ENCODE peak calls at places on chromosomes 2 and 18, in five cellular contexts. D is HEK293T; X is activated naive CD8-positive, alpha-beta T cell treated with anti-CD3 and anti-CD28 coated beads for 36 hours; B is NB4; T is HT1080. P is an unnamed sample.

GRCh38 chr18:46071894-46072867 is at the start of gene PSTPIP2:
- DNase-seq in B (no peak), T (peak), D (peak), X (peak), P (peak)

GRCh38 chr2:240921319-240922233 is 15.4 kb downstream of the CROCC2 start:
- DNase-seq in B (peak), T (peak), X (no peak), D (no peak), P (peak)

GRCh38 chr2:31428001-31428418 is 13.5 kb upstream of the XDH start:
- DNase-seq in B (peak), D (no peak), T (peak), X (no peak), P (no peak)

GRCh38 chr2:234437642-234438321 is 59.1 kb downstream of the ARL4C start:
- DNase-seq in B (no peak), D (no peak), T (no peak), X (no peak), P (no peak)

GRCh38 chr18:59643740-59644139 is 53.5 kb downstream of the CCBE1 start:
- DNase-seq in X (no peak), D (no peak), T (no peak), B (no peak), P (no peak)

GRCh38 chr2:134258684-134259408 is 5.0 kb downstream of the MGAT5 start:
- DNase-seq in X (peak), D (no peak), B (no peak), T (no peak), P (no peak)

GRCh38 chr2:220473611-220474010 is 846.2 kb downstream of the SLC4A3 start:
- DNase-seq in T (no peak), B (no peak), X (no peak), D (no peak), P (no peak)

GRCh38 chr2:160492401-160493226 is 993 bp downstream of the RBMS1 start:
- DNase-seq in X (peak), D (peak), B (peak), T (peak), P (peak)

GRCh38 chr2:74149249-74149530 is 1.5 kb upstream of the BOLA3 start:
- DNase-seq in X (no peak), B (no peak), T (no peak), D (no peak), P (no peak)

GRCh38 chr2:138373993-138374408 is 127.6 kb upstream of the SPOPL start:
- DNase-seq in T (peak), X (no peak), D (peak), B (peak), P (peak)

GRCh38 chr18:57150828-57151227 is 3.9 kb downstream of the BOD1L2 start:
- DNase-seq in B (no peak), D (no peak), T (peak), X (no peak), P (peak)

GRCh38 chr2:123363076-123363475 is 662.0 kb upstream of the CNTNAP5 start:
- DNase-seq in B (no peak), D (no peak), X (no peak), T (no peak), P (no peak)

GRCh38 chr2:175309799-175310198 is 128.3 kb upstream of the ATP5MC3 start:
- DNase-seq in X (peak), D (peak), T (peak), B (peak), P (peak)

GRCh38 chr2:152055366-152056108 is 43.3 kb downstream of the CACNB4 start:
- DNase-seq in B (peak), T (no peak), X (no peak), D (no peak), P (no peak)

GRCh38 chr2:197010200-197011020 is 83.9 kb upstream of the PGAP1 start:
- DNase-seq in B (no peak), X (no peak), D (no peak), T (no peak), P (no peak)

GRCh38 chr2:152396051-152396511 is 61.1 kb downstream of the FMNL2 start:
- DNase-seq in B (no peak), D (no peak), X (no peak), T (no peak), P (no peak)

GRCh38 chr2:158580760-158581159 is 124.0 kb downstream of the PKP4 start:
- DNase-seq in B (no peak), D (no peak), X (no peak), T (no peak), P (peak)

GRCh38 chr2:208906330-208906729 is 499.7 kb downstream of the PTH2R start:
- DNase-seq in D (no peak), X (no peak), T (no peak), B (no peak), P (no peak)

GRCh38 chr2:127535422-127535901 is at the start of gene MYO7B:
- DNase-seq in D (no peak), T (no peak), B (no peak), X (no peak), P (no peak)

GRCh38 chr2:84906108-84906899 is 848 bp downstream of the TMSB10 start:
- DNase-seq in B (peak), T (no peak), X (peak), D (no peak), P (peak)

GRCh38 chr18:50647792-50648191 is 87.9 kb downstream of the MAPK4 start:
- DNase-seq in B (no peak), D (no peak), X (no peak), T (no peak), P (no peak)

P was measured in SK-N-SH.